ENCODE peak calls at places on chromosomes 4 and X, in nine cellular contexts. Y, X, T, F, D, G, S, P and R are unnamed samples.

GRCh38 chr4:7429069-7429416 is 5.7 kb downstream of the PSAPL1 start:
- DNase-seq in Y (no peak), X (no peak), T (no peak), F (no peak), D (no peak), G (peak), S (no peak), P (no peak), R (no peak)

GRCh38 chr4:25862411-25863346 is at the start of gene SEL1L3:
- DNase-seq in Y (peak), X (no peak), T (peak), F (no peak), D (peak), G (peak), S (peak), P (no peak), R (no peak)

GRCh38 chr4:185015108-185015507 is 3.2 kb upstream of the HELT start:
- DNase-seq in Y (no peak), X (no peak), T (no peak), F (no peak), D (peak), G (no peak), S (no peak), P (no peak), R (no peak)

GRCh38 chrX:131907488-131908314 is 115.4 kb upstream of the STK26 start:
- DNase-seq in Y (no peak), X (peak), T (no peak), F (no peak), D (no peak), G (no peak), S (no peak), P (no peak), R (no peak)

GRCh38 chr4:118983293-118983692 is 94.6 kb downstream of the SYNPO2 start:
- DNase-seq in Y (no peak), X (no peak), T (no peak), F (no peak), D (no peak), G (no peak), S (no peak), P (no peak), R (no peak)

GRCh38 chrX:96389314-96390048 is 295.2 kb upstream of the DIAPH2 start:
- DNase-seq in Y (no peak), X (no peak), T (no peak), F (no peak), D (no peak), G (no peak), S (no peak), P (no peak), R (no peak)

GRCh38 chrX:114365045-114365834 is 218.6 kb upstream of the HTR2C start:
- DNase-seq in Y (no peak), X (no peak), T (no peak), F (no peak), D (no peak), G (no peak), S (no peak), P (no peak), R (no peak)

GRCh38 chr4:165096776-165097175 is 15.9 kb downstream of the TMEM192 start:
- DNase-seq in Y (peak), X (peak), T (no peak), F (no peak), D (peak), G (no peak), S (no peak), P (no peak), R (no peak)

GRCh38 chr4:139392797-139393196 is 61.1 kb upstream of the RAB33B start:
- DNase-seq in Y (peak), X (no peak), T (no peak), F (no peak), D (peak), G (no peak), S (no peak), P (no peak), R (no peak)